ENCODE peak calls at places on chromosomes 5 and 9, in six cellular contexts. B, F, W, Q, R and O are unnamed samples.

GRCh38 chr5:126384985-126385384 is 38.2 kb upstream of the GRAMD2B start:
- DNase-seq in R (no peak), Q (no peak), F (no peak), B (peak), W (peak), O (no peak)

GRCh38 chr9:90956026-90956810 is 154.6 kb downstream of the SYK start:
- DNase-seq in F (peak), B (peak), R (no peak), W (peak), Q (no peak), O (no peak)

GRCh38 chr9:88196456-88196855 is 58.2 kb upstream of the SPATA31C2 start:
- DNase-seq in Q (no peak), B (no peak), F (no peak), R (no peak), W (peak), O (no peak)

GRCh38 chr9:4152201-4152600 is 147.7 kb downstream of the GLIS3 start:
- DNase-seq in W (no peak), B (no peak), Q (no peak), R (no peak), F (peak), O (no peak)

GRCh38 chr5:10863763-10864383 is 102.8 kb upstream of the DAP start:
- DNase-seq in Q (peak), W (peak), F (peak), B (peak), R (peak), O (peak)

GRCh38 chr5:124176692-124177091 is 569.7 kb downstream of the ZNF608 start:
- DNase-seq in R (no peak), F (peak), B (no peak), Q (no peak), W (no peak), O (no peak)

GRCh38 chr9:113620377-113621161 is 157.0 kb downstream of the RGS3 start:
- DNase-seq in F (peak), B (peak), W (peak), R (peak), Q (peak), O (peak)

GRCh38 chr5:142808778-142809606 is 38.8 kb downstream of the ARHGAP26 start:
- DNase-seq in R (no peak), F (no peak), W (no peak), B (no peak), Q (no peak), O (no peak)

GRCh38 chr5:124905756-124906155 is 159.3 kb upstream of the ZNF608 start:
- DNase-seq in B (no peak), R (no peak), W (no peak), F (no peak), Q (no peak), O (no peak)

GRCh38 chr5:132225165-132226032 is 2.3 kb downstream of the P4HA2 start:
- DNase-seq in R (no peak), Q (peak), F (no peak), W (peak), B (peak), O (no peak)

GRCh38 chr5:110086658-110087388 is 397.1 kb downstream of the MAN2A1 start:
- DNase-seq in F (no peak), B (peak), W (peak), Q (no peak), R (no peak), O (no peak)

GRCh38 chr5:71782771-71783770 is 64.0 kb downstream of the CARTPT start:
- DNase-seq in R (peak), F (peak), Q (peak), W (peak), B (peak), O (peak)

GRCh38 chr5:178526796-178527457 is 63.3 kb downstream of the COL23A1 start:
- DNase-seq in R (no peak), W (no peak), F (no peak), Q (no peak), B (no peak), O (no peak)

GRCh38 chr5:58933891-58934628 is 351.2 kb downstream of the RAB3C start:
- DNase-seq in Q (no peak), R (no peak), W (no peak), B (no peak), F (no peak), O (no peak)

GRCh38 chr9:122941560-122942234 is 877 bp downstream of the RABGAP1 start:
- DNase-seq in W (peak), Q (no peak), R (no peak), F (peak), B (peak), O (no peak)
- H3K9ac ChIP-seq in W (peak), Q (peak), R (peak), F (peak), B (peak), O (peak)

GRCh38 chr5:144583493-144584154 is 413.0 kb downstream of the KCTD16 start:
- DNase-seq in Q (no peak), R (no peak), B (no peak), F (no peak), W (no peak), O (peak)

GRCh38 chr5:144581044-144581443 is 410.4 kb downstream of the KCTD16 start:
- DNase-seq in F (no peak), W (no peak), R (no peak), B (peak), Q (no peak), O (no peak)

GRCh38 chr5:144585716-144586115 is 415.0 kb downstream of the KCTD16 start:
- DNase-seq in F (no peak), B (no peak), Q (no peak), R (no peak), W (no peak), O (no peak)

GRCh38 chr5:144577676-144578075 is 407.0 kb downstream of the KCTD16 start:
- DNase-seq in B (no peak), Q (no peak), W (no peak), R (no peak), F (no peak), O (no peak)

GRCh38 chr5:144582046-144582445 is 411.4 kb downstream of the KCTD16 start:
- DNase-seq in R (no peak), W (no peak), B (no peak), Q (no peak), F (no peak), O (no peak)
- H2BK5ac ChIP-seq in R (no peak), W (no peak), B (no peak), Q (no peak), F (no peak), O (no peak)

DNA sequence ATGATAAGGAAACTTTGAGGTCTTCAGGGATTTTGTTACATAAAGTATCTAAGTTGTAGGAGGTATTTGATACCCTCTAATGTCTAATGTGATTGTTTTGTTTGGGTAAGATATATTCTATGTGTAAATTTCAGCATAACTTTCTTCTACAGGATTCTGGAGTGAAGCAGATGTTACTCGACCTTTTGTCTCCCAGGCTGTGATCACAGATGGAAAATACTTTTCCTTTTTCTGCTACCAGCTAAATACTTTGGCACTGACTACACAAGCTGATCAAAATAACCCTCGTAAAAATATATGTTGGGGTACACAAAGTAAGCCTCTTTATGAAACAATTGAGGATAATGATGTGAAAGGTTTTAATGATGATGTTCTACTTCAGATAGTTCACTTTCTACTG is 6.0 kb downstream of the MRPS30 start:
- DNase-seq in R (no peak), B (no peak), F (no peak), W (no peak), Q (no peak), O (no peak)
- H2BK15ac ChIP-seq in R (no peak), B (no peak), F (no peak), W (no peak), Q (no peak), O (no peak)

DNA sequence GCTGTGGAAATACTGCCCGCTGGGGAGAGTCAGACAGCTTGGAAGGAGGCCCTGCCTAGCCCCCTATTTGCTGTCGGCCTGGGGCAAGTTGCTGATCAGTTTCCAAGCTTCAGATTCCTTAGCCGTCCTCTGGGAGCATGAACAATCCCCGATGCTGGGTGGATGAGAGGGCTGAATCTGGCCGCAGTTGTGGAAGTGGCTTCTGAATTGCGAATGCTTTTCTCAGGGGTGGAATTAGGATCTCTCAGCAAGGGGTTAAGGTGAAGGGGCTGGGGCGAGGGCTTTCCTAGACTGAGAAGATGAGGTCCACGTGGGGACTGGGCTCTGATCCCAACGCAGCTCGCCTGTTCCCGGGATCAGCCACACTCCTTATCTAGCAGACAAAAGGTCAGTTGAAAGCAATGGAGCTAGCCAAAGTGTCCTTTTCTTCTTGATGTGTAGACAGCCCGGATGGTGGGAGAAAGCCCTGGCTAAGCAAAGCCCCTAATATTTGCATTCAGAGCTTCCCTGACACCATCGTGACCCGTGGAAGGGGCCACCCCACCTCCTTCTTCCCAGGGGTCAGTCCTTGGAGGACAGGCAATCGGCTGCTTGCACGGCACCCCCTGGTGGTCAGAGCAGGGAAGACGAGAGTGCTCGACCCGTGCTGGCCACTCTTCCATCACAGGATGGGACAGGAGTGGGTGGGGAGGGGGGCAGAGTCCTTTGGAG is 54.9 kb downstream of the COL15A1 start:
- DNase-seq in F (peak), B (peak), Q (peak), W (peak), R (peak), O (peak)
- H3K9ac ChIP-seq in F (no peak), B (peak), Q (no peak), W (peak), R (no peak), O (no peak)

GRCh38 chr5:79990598-79991507 is at the start of gene MTX3:
- DNase-seq in W (peak), Q (peak), R (peak), F (peak), B (peak), O (peak)

GRCh38 chr5:79990205-79990597 is 861 bp downstream of the MTX3 start:
- DNase-seq in B (peak), W (peak), Q (no peak), F (peak), R (no peak), O (no peak)

DNA sequence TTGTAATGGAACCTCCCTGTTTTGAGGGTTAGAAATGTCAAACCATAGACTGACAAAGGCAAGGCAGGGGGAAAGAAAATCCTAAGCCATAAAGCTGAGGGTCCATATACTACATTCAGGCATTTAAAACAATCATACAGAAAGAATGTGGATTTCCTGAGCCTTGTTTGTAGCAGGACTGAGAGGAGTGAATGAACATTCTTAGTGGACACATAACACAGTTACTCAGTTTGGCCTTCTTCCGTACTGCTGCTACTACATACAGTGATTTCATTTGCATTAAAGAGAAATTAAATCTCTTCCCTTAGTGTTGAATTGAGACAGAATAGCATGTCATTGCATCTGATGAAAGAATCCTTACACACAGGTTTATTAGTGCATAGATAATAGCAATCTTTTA is 1.8 kb upstream of the MTX3 start:
- DNase-seq in W (no peak), B (peak), R (no peak), F (no peak), Q (no peak), O (no peak)
- H2BK5ac ChIP-seq in W (no peak), B (peak), R (no peak), F (no peak), Q (no peak), O (no peak)

DNA sequence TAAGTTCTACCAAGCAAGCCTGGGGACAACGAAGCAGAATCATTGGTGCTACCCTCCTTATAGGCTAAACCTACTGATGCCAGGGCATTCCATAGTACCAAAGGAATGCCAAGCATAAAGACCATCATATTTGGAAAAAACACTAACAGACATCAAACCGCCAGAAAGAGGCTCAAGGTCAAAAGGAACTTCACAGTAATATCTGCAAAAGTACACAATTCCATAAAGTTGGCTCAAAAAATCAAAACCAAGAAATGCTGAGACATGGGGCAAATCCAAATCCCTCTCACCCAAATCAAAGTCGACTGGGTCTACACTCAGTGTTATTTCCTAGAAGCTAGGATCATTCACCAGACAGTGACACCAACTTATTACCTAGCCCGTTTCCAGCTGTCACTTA is 3.4 kb downstream of the VCP start:
- DNase-seq in R (no peak), W (no peak), F (no peak), Q (no peak), B (no peak), O (no peak)
- H2BK15ac ChIP-seq in R (no peak), W (no peak), F (no peak), Q (no peak), B (no peak), O (no peak)

GRCh38 chr9:69470186-69470977 is 145.4 kb downstream of the ENTREP1 start:
- DNase-seq in R (no peak), W (no peak), Q (no peak), F (no peak), B (no peak), O (no peak)

GRCh38 chr9:69468380-69468779 is 143.4 kb downstream of the ENTREP1 start:
- DNase-seq in W (no peak), B (no peak), Q (no peak), F (no peak), R (no peak), O (no peak)

GRCh38 chr9:69471433-69471832 is 146.4 kb downstream of the ENTREP1 start:
- DNase-seq in R (no peak), W (no peak), F (no peak), B (peak), Q (no peak), O (no peak)

GRCh38 chr9:69466151-69466550 is 141.1 kb downstream of the ENTREP1 start:
- DNase-seq in R (no peak), F (no peak), B (peak), Q (no peak), W (no peak), O (no peak)

DNA sequence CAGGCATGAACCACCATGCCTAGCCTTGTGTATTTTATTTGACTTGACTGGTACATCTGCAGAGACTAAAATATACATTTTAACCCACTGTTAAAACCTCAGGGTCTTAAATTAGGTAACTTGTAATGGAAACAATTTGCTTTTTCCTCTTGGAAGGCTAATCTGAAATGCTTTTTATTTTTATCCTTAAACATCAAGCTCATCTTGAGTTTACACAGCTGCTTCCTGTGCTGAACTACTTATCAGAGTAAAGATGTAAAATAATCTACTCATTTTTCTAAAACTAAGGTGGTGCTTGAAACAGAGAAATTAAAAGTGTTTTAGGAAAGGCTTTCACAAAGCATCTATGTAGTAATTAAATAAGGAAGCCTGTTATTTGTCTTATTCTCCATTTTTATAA is 144.1 kb downstream of the ENTREP1 start:
- DNase-seq in R (no peak), W (no peak), B (peak), Q (no peak), F (no peak), O (no peak)
- H3K9ac ChIP-seq in R (no peak), W (no peak), B (no peak), Q (no peak), F (no peak), O (no peak)